ENCODE peak calls at places on chromosomes 6 and 20, in four cellular contexts. R, T, V and U are unnamed samples.

GRCh38 chr6:42212442-42212841 is 5.2 kb downstream of the MRPS10 start:
- DNase-seq in R (no peak), T (no peak), V (no peak), U (no peak)

GRCh38 chr6:129317931-129318820 is 391.8 kb downstream of the ARHGAP18 start:
- DNase-seq in R (peak; percentile 9), T (no peak), V (peak; percentile 94), U (no peak)

GRCh38 chr6:168015492-168016175 is 18.2 kb downstream of the KIF25 start:
- DNase-seq in R (no peak), T (no peak), V (no peak), U (no peak)

GRCh38 chr6:34370371-34370770 is 22.1 kb downstream of the NUDT3 start:
- DNase-seq in R (no peak), T (no peak), V (no peak), U (no peak)

GRCh38 chr20:32157611-32158010 is 48.1 kb downstream of the TM9SF4 start:
- DNase-seq in R (no peak), T (no peak), V (no peak), U (no peak)

GRCh38 chr20:9578584-9578983 is 64.2 kb downstream of the LAMP5 start:
- DNase-seq in R (no peak), T (no peak), V (no peak), U (no peak)

GRCh38 chr6:68343901-68344300 is 291.2 kb upstream of the ADGRB3 start:
- DNase-seq in R (peak; percentile 34), T (peak; percentile 71), V (peak; percentile 4), U (peak; percentile 48)

GRCh38 chr20:63051911-63052310 is 45.1 kb upstream of the BHLHE23 start:
- DNase-seq in R (no peak), T (no peak), V (no peak), U (no peak)

GRCh38 chr6:167892835-167893234 is 66.1 kb downstream of the AFDN start:
- DNase-seq in R (no peak), T (no peak), V (no peak), U (no peak)

GRCh38 chr6:17086469-17086868 is 15.4 kb upstream of the STMND1 start:
- DNase-seq in R (peak; percentile 80), T (peak; percentile 43), V (peak; percentile 93), U (peak; percentile 17)

GRCh38 chr20:35039146-35039545 is 53.5 kb downstream of the TRPC4AP start:
- DNase-seq in R (no peak), T (no peak), V (no peak), U (no peak)

GRCh38 chr20:23867152-23867776 is 12.3 kb downstream of the CST5 start:
- DNase-seq in R (no peak), T (no peak), V (no peak), U (no peak)

GRCh38 chr6:30441171-30441570 is 48.1 kb upstream of the HLA-E start:
- DNase-seq in R (no peak), T (no peak), V (no peak), U (no peak)

GRCh38 chr20:18032977-18033892 is 24.5 kb downstream of the OVOL2 start:
- DNase-seq in R (no peak), T (no peak), V (no peak), U (no peak)